ENCODE peak calls at places on chromosomes 1 and 21, in five cellular contexts. Z, U, L, P and E are unnamed samples.
A peak's percentile ranks its signal among the peaks of the same experiment; 100 is the strongest.

GRCh38 chr21:27298465-27298864 is 331.6 kb upstream of the ADAMTS5 start:
- DNase-seq in Z (no peak), U (no peak), L (no peak), P (no peak), E (no peak)

GRCh38 chr1:153805042-153805745 is 30.0 kb downstream of the SLC27A3 start:
- DNase-seq in Z (peak; percentile 96), U (peak; percentile 37), L (peak; percentile 76), P (no peak), E (peak; percentile 96)

GRCh38 chr1:161215079-161215478 is at the start of gene FCER1G:
- DNase-seq in Z (no peak), U (no peak), L (no peak), P (no peak), E (no peak)

GRCh38 chr1:208252126-208252853 is 8.1 kb upstream of the PLXNA2 start:
- DNase-seq in Z (peak; percentile 17), U (peak; percentile 85), L (no peak), P (no peak), E (no peak)

GRCh38 chr1:147630447-147630846 is 39.9 kb downstream of the ACP6 start:
- DNase-seq in Z (peak; percentile 64), U (no peak), L (no peak), P (no peak), E (no peak)

GRCh38 chr1:82597620-82598019 is 796.9 kb downstream of the ADGRL2 start:
- DNase-seq in Z (no peak), U (no peak), L (no peak), P (no peak), E (no peak)

GRCh38 chr1:111448482-111448917 is 556 bp downstream of the WDR77 start:
- DNase-seq in Z (peak; percentile 66), U (peak; percentile 19), L (no peak), P (no peak), E (peak; percentile 51)

GRCh38 chr1:183730107-183730724 is 74.7 kb upstream of the RGL1 start:
- DNase-seq in Z (no peak), U (no peak), L (no peak), P (no peak), E (no peak)

GRCh38 chr1:44170281-44170823 is 28.9 kb upstream of the KLF18 start:
- DNase-seq in Z (peak; percentile 66), U (no peak), L (no peak), P (no peak), E (no peak)

GRCh38 chr1:39722495-39722894 is 16.2 kb upstream of the PPIE start:
- DNase-seq in Z (peak; percentile 21), U (no peak), L (no peak), P (no peak), E (peak; percentile 94)

GRCh38 chr1:205991237-205991636 is 12.0 kb downstream of the RAB7B start:
- DNase-seq in Z (peak; percentile 67), U (no peak), L (no peak), P (no peak), E (no peak)

GRCh38 chr1:150551049-150551783 is 2.0 kb downstream of the ADAMTSL4 start:
- DNase-seq in Z (peak; percentile 65), U (no peak), L (no peak), P (peak; percentile 74), E (no peak)

GRCh38 chr1:217029311-217030157 is 306.3 kb upstream of the ESRRG start:
- DNase-seq in Z (peak; percentile 75), U (no peak), L (peak; percentile 26), P (no peak), E (peak; percentile 98)

GRCh38 chr1:2802421-2802961 is 998 bp upstream of the TTC34 start:
- DNase-seq in Z (no peak), U (no peak), L (no peak), P (peak; percentile 62), E (no peak)

GRCh38 chr1:25568834-25569598 is 25.6 kb downstream of the LDLRAP1 start:
- DNase-seq in Z (peak; percentile 98), U (peak; percentile 52), L (peak; percentile 90), P (peak; percentile 86), E (peak; percentile 89)

GRCh38 chr1:116957646-116958045 is 43.9 kb upstream of the CD101 start:
- DNase-seq in Z (no peak), U (no peak), L (no peak), P (no peak), E (no peak)

DNA sequence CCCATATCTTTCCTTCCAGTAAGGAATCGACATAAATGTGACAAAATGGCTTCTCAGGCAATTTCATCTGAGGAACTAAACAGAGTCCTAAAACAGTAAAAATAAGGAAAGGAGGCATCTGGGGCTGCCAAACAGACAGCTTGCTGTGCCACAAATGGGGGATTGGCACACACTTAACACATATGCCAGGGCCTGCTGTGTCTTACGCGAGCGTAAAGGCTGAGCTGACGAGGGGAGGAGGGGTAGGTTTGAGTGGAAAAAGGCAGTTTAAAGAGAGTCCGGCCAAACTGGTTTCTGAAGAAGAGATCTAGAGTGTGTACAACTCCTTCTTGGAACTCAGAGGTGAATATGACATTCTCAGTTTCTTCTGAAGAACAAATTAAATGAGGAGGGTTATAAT is 244.1 kb upstream of the MAP1LC3C start:
- DNase-seq in Z (no peak), U (no peak), L (no peak), P (no peak), E (no peak)
- H3K4me3 ChIP-seq in Z (no peak overlapping the region), U (no peak overlapping the region), L (no peak overlapping the region), P (no peak overlapping the region), E (no peak overlapping the region)

GRCh38 chr1:210344706-210345105 is 16.0 kb downstream of the HHAT start:
- DNase-seq in Z (peak; percentile 36), U (no peak), L (no peak), P (no peak), E (peak; percentile 70)
- H3K4me3 ChIP-seq in Z (no peak overlapping the region), U (no peak overlapping the region), L (no peak overlapping the region), P (no peak overlapping the region), E (no peak overlapping the region)

DNA sequence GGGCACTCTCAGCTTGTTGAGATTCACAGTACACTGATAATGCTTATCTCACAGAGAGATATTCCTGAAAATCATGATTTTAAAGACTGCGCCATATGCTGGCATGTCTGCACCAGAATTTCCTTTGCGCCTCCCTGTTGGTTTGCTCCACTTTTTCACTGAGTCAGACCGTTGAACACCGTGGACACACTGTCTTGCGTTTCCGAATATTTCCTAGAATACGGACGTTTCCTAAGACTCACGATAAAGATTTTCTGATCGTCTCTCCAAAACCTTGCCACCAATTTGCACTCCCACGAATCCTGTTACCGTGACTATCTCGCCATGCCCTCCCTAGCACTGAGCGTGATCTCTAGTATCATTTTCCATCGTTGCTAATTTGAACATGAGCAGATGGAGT is 467 bp upstream of the C1orf115 start:
- DNase-seq in Z (no peak), U (no peak), L (no peak), P (no peak), E (no peak)
- H3K4me3 ChIP-seq in Z (peak overlapping the region; percentile 80), U (peak overlapping the region; percentile 85), L (peak overlapping the region; percentile 59), P (peak overlapping the region; percentile 56), E (peak overlapping the region; percentile 55)

DNA sequence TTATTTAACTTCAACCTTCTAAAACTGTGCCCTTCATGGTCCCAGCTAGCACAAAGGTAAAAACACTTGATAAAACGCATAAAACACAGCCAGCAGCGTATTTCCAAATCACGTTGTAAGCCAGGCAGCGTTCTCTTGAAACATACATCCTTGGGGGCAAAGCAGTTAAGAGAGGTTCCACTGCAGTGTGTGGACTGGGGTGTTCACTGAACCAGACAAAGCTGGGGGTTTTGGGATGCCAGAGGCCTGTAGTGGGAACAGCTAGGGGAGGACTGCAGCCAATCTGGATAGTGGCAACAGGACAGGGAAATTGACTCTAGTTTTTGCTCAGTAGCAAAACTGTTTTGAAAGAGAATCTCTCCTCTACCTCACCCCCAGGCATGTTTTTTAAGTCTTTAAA is 21.5 kb upstream of the ATP5PO start:
- DNase-seq in Z (no peak), U (no peak), L (no peak), P (no peak), E (no peak)
- H3K4me3 ChIP-seq in Z (no peak overlapping the region), U (no peak overlapping the region), L (no peak overlapping the region), P (no peak overlapping the region), E (no peak overlapping the region)

DNA sequence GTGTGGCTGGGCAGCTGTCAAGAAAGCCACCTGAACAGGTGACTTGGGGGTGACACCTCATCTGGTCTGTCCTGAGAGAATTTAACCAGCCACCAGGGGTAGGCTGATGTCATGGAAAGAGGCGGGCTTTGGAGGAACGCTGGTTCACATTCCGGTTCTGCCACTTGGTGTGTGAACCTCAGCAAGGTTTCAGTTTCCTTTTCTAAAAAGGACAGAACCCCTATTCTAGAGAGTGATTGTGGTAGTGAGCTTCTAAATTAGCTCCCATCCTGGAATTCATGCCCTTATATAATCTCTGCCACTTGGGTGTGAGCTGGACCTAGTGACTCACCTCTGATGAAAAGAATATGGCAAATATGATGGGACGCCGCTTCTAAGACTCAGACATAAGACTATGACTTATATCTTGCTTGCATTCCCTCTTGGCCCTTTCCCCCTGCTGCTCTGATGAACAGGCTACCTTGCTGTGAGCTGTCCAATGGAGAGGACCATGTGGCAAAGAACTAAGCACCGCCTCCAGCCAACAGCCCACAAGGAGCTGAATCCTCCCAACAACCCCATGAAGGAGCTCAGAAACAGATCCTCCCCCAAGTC is 332.1 kb downstream of the RRAGC start:
- DNase-seq in Z (peak; percentile 3), U (no peak), L (no peak), P (no peak), E (peak; percentile 29)
- H3K4me3 ChIP-seq in Z (no peak overlapping the region), U (no peak overlapping the region), L (no peak overlapping the region), P (no peak overlapping the region), E (no peak overlapping the region)

DNA sequence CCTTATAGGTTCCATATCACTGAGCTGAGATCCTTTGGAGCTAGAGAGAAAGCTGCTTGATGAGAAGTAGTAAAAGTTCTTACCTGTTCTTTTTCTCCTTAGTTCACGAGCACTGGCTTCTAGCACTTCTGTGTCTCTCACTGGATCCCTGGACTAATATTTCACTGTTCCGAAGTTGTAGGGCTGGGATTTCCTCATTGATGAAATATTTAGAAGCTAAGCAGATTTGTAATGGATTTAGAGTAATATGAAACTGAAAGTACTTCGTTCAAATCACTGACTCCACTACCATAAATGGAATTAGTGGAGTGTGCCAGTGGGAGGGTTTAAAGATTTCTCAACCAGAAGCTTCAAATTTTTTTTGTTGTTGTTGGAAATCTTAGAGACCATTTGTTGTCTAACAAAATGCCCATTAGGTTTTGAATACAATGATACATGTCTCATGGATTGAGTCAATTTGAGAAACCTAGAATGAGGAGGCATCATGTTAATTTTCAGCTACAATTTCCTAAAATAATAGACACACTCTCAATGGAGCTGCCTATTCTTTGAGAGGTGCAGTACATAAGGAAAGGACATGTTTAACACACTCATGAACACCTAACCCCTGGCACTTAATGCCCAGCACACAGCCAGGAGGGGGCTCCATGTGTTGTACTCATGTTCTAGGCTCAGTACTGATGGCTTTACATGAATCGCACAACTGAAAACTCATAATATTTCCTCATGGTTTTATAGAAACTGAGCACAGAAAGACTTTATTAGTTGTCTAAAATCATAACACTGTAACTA is at the start of gene GBP1:
- DNase-seq in Z (peak; percentile 86), U (no peak), L (peak; percentile 61), P (no peak), E (peak; percentile 79)
- H3K4me3 ChIP-seq in Z (peak within 1 kb of the TSS; percentile 95), U (peak within 1 kb of the TSS; percentile 25), L (peak within 1 kb of the TSS; percentile 54), P (peak within 1 kb of the TSS; percentile 94), E (peak within 1 kb of the TSS; percentile 59)

GRCh38 chr1:225940385-225941151 is 452 bp downstream of the LEFTY2 start:
- DNase-seq in Z (no peak), U (no peak), L (no peak), P (peak; percentile 81), E (no peak)
- H3K4me3 ChIP-seq in Z (no peak overlapping the region), U (no peak overlapping the region), L (no peak overlapping the region), P (no peak overlapping the region), E (no peak overlapping the region)

GRCh38 chr1:61566177-61566576 is 158.8 kb downstream of the TM2D1 start:
- DNase-seq in Z (no peak), U (no peak), L (no peak), P (no peak), E (no peak)
- H3K4me3 ChIP-seq in Z (no peak overlapping the region), U (no peak overlapping the region), L (no peak overlapping the region), P (no peak overlapping the region), E (no peak overlapping the region)